ENCODE peak calls at places on chromosomes 6 and 20, in eight cellular contexts. B is A549; H is breast epithelium; D is IMR-90; I is HFFc6; Y is lower lobe of right lung; N is CD8-positive, alpha-beta T cell; F is GM13976. A is an unnamed sample.
A peak's percentile ranks its signal among the peaks of the same experiment; 100 is the strongest.

GRCh38 chr6:132179955-132180354 is 221.3 kb downstream of the MOXD1 start:
- DNase-seq in B (no peak), H (no peak), D (no peak), I (no peak), Y (no peak), N (no peak), F (no peak), A (no peak)

GRCh38 chr20:4681971-4682370 is 39.7 kb upstream of the PRND start:
- DNase-seq in B (no peak), H (no peak), D (peak; percentile 68), I (peak; percentile 50), Y (no peak), N (no peak), F (no peak), A (no peak)

GRCh38 chr6:147088861-147089260 is 115.4 kb upstream of the STXBP5 start:
- DNase-seq in B (no peak), H (no peak), D (no peak), I (no peak), Y (no peak), N (no peak), F (no peak), A (no peak)

GRCh38 chr6:1993049-1993448 is 252.4 kb downstream of the GMDS start:
- DNase-seq in B (no peak), H (no peak), D (peak; percentile 85), I (peak; percentile 19), Y (no peak), N (no peak), F (no peak), A (no peak)

GRCh38 chr6:2596222-2596621 is 154.5 kb downstream of the MYLK4 start:
- DNase-seq in B (no peak), H (no peak), D (no peak), I (no peak), Y (no peak), N (no peak), F (no peak), A (no peak)

GRCh38 chr6:75203721-75204120 is 2.1 kb downstream of the COL12A1 start:
- DNase-seq in B (no peak), H (no peak), D (peak; percentile 36), I (peak; percentile 41), Y (no peak), N (no peak), F (peak; percentile 6), A (no peak)

GRCh38 chr6:137246164-137246563 is 27.0 kb upstream of the IFNGR1 start:
- DNase-seq in B (no peak), H (no peak), D (no peak), I (no peak), Y (no peak), N (no peak), F (no peak), A (no peak)

GRCh38 chr20:1935696-1936366 is 40.6 kb downstream of the SIRPA start:
- DNase-seq in B (no peak), H (no peak), D (no peak), I (no peak), Y (no peak), N (no peak), F (no peak), A (no peak)

GRCh38 chr6:31400467-31401289 is 2.7 kb upstream of the MICA start:
- DNase-seq in B (no peak), H (peak; percentile 71), D (peak; percentile 34), I (peak; percentile 28), Y (peak; percentile 92), N (peak; percentile 45), F (peak; percentile 76), A (peak; percentile 63)

GRCh38 chr6:75493400-75494064 is at the start of gene FILIP1:
- DNase-seq in B (no peak), H (no peak), D (peak; percentile 56), I (no peak), Y (peak; percentile 44), N (no peak), F (no peak), A (no peak)

GRCh38 chr6:24227556-24227955 is 101.5 kb downstream of the NRSN1 start:
- DNase-seq in B (no peak), H (no peak), D (no peak), I (no peak), Y (no peak), N (no peak), F (no peak), A (no peak)

GRCh38 chr6:51147756-51148155 is 329.1 kb downstream of the TFAP2B start:
- DNase-seq in B (no peak), H (no peak), D (no peak), I (no peak), Y (no peak), N (no peak), F (no peak), A (no peak)

GRCh38 chr20:33334111-33334510 is 51.1 kb downstream of the BPIFB1 start:
- DNase-seq in B (no peak), H (no peak), D (no peak), I (no peak), Y (no peak), N (no peak), F (no peak), A (no peak)

GRCh38 chr6:13328875-13329183 is 492 bp upstream of the TBC1D7 start:
- DNase-seq in B (no peak), H (no peak), D (no peak), I (no peak), Y (no peak), N (no peak), F (no peak), A (no peak)

GRCh38 chr6:13331516-13332348 is 3.4 kb upstream of the TBC1D7 start:
- DNase-seq in B (no peak), H (no peak), D (peak; percentile 29), I (peak; percentile 28), Y (no peak), N (no peak), F (peak; percentile 46), A (no peak)

GRCh38 chr6:13332349-13332706 is 4.0 kb upstream of the TBC1D7 start:
- DNase-seq in B (no peak), H (no peak), D (no peak), I (no peak), Y (no peak), N (no peak), F (no peak), A (no peak)

GRCh38 chr6:13327691-13328075 is 654 bp downstream of the TBC1D7 start:
- DNase-seq in B (no peak), H (no peak), D (no peak), I (no peak), Y (no peak), N (no peak), F (no peak), A (no peak)

GRCh38 chr6:13328076-13328874 is at the start of gene TBC1D7:
- DNase-seq in B (peak; percentile 62), H (peak; percentile 93), D (peak; percentile 88), I (peak; percentile 91), Y (peak; percentile 93), N (peak; percentile 86), F (peak; percentile 95), A (peak; percentile 74)
- TF ChIP-seq CTCF in B (no peak), H (peak; percentile 60), D (no peak), I (peak; percentile 54), Y (peak; percentile 18), N (no peak), F (no peak), A (no peak)

GRCh38 chr6:157096105-157096504 is 227.2 kb downstream of the TMEM242 start:
- DNase-seq in B (no peak), H (no peak), D (no peak), I (no peak), Y (no peak), N (no peak), F (no peak), A (no peak)

GRCh38 chr6:157095569-157095968 is 227.8 kb downstream of the TMEM242 start:
- DNase-seq in B (no peak), H (no peak), D (no peak), I (no peak), Y (no peak), N (no peak), F (no peak), A (no peak)

GRCh38 chr6:157096522-157096921 is 226.8 kb downstream of the TMEM242 start:
- DNase-seq in B (no peak), H (no peak), D (no peak), I (no peak), Y (peak; percentile 73), N (no peak), F (no peak), A (no peak)

GRCh38 chr6:157094038-157094437 is 229.3 kb downstream of the TMEM242 start:
- DNase-seq in B (no peak), H (no peak), D (no peak), I (no peak), Y (no peak), N (no peak), F (peak; percentile 52), A (no peak)

DNA sequence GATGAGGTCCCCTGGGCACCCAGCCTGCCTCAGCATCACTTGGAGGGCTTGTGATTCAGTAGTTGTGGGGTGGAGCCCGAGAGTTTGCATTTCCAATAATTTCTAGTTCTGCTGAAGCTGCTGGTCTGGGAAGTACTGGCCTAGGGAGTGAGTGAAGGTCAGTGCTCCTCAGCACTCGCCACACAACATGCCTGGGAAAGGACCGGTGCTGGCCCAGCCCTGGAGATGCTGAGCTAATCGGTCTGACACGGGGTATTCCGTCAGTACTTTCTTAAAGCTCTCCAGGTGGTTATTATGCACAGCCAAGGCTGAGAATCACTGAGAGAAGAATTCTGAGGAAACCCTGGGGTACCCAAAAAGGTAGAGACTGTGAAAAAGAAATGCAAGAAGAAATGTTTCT is 228.2 kb downstream of the TMEM242 start:
- DNase-seq in B (no peak), H (no peak), D (no peak), I (no peak), Y (no peak), N (no peak), F (no peak), A (no peak)
- TF ChIP-seq CTCF in B (no peak), H (no peak), D (no peak), I (no peak), Y (no peak), N (no peak), F (no peak), A (no peak)

GRCh38 chr6:28580484-28580883 is 54.8 kb downstream of the GPX5 start:
- DNase-seq in B (no peak), H (no peak), D (no peak), I (no peak), Y (no peak), N (no peak), F (no peak), A (no peak)
- TF ChIP-seq CTCF in B (peak; percentile 33), H (no peak), D (peak; percentile 9), I (peak; percentile 54), Y (no peak), N (peak; percentile 21), F (no peak), A (no peak)

DNA sequence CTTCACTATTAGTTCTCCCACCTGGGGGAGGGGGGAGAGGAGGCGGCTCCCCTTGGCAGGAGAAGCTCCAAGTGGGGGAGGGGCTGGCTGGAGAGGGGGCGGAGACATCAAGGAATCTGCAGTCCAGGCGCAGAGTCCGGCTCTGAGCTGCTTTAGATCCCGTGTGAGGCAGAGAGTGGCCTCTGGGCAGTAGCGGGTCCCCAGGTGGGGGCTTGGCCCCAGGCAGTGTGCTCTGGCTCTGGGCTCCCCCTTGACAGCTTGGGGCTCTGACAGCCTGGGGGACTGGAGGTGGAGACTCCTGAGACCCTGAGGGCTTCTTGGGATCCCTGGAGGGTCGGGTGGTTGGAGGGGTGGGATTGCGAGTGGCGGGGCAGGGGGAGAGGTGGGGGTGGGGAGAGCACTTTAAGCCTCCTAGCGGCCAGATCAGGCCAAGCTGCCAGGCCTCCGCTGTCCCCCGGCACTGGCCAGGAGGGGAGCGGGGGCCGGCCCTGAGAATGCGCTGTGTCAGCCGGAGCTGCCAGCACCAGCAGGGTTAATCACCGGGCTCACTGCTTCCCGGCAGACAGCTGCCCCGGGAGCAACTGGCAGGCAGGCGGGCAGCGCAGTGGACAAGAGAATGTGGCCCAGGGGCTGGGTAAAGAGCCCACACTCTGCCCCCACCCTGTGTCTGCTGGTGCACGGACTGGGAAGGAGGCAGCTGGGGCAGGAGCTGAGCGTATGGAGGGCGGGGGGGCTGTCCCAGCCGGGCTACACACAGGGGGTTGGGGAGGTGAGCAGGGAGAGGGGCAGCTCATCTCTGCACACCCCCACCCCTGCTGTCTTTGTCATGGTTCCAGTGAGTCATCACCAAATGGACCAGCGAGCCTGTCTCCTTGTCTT is 1.8 kb upstream of the LAMA5 start:
- DNase-seq in B (no peak), H (no peak), D (peak; percentile 50), I (peak; percentile 41), Y (no peak), N (no peak), F (peak; percentile 66), A (no peak)
- TF ChIP-seq CTCF in B (peak; percentile 29), H (no peak), D (peak; percentile 43), I (peak; percentile 75), Y (peak; percentile 46), N (no peak), F (peak; percentile 7), A (no peak)

A was measured in omental fat pad.